ENCODE peak calls at places on chromosomes 5 and 9, in four cellular contexts. One of them, this sample, is unnamed.

GRCh38 chr5:125059255-125060050 is 313.0 kb upstream of the ZNF608 start:
- DNase-seq in CD4-positive, alpha-beta T cell: no peak
- DNase-seq in A549: no peak
- DNase-seq in tibial nerve: no peak
- DNase-seq in this sample: no peak

GRCh38 chr9:128065907-128066712 is 1.0 kb downstream of the NAIF1 start:
- DNase-seq in A549: no peak
- DNase-seq in CD4-positive, alpha-beta T cell: no peak
- DNase-seq in tibial nerve: no peak
- DNase-seq in this sample: no peak

GRCh38 chr9:100411472-100412270 is 15.3 kb upstream of the MSANTD3 start:
- DNase-seq in A549: peak
- DNase-seq in tibial nerve: peak
- DNase-seq in CD4-positive, alpha-beta T cell: peak
- DNase-seq in this sample: peak

GRCh38 chr5:176906796-176907195 is 7.7 kb upstream of the HK3 start:
- DNase-seq in tibial nerve: no peak
- DNase-seq in CD4-positive, alpha-beta T cell: no peak
- DNase-seq in A549: no peak
- DNase-seq in this sample: no peak

GRCh38 chr9:95459867-95460626 is 56.7 kb downstream of the PTCH1 start:
- DNase-seq in CD4-positive, alpha-beta T cell: no peak
- DNase-seq in tibial nerve: no peak
- DNase-seq in A549: no peak
- DNase-seq in this sample: no peak

GRCh38 chr5:130316971-130317421 is 412.7 kb downstream of the CHSY3 start:
- DNase-seq in tibial nerve: no peak
- DNase-seq in CD4-positive, alpha-beta T cell: no peak
- DNase-seq in A549: no peak
- DNase-seq in this sample: no peak

GRCh38 chr5:9519537-9519936 is 26.3 kb downstream of the SEMA5A start:
- DNase-seq in tibial nerve: peak
- DNase-seq in CD4-positive, alpha-beta T cell: no peak
- DNase-seq in A549: no peak
- DNase-seq in this sample: no peak

GRCh38 chr9:71975833-71976232 is 64.4 kb downstream of the C9orf85 start:
- DNase-seq in CD4-positive, alpha-beta T cell: no peak
- DNase-seq in A549: no peak
- DNase-seq in tibial nerve: no peak
- DNase-seq in this sample: no peak

GRCh38 chr5:144941004-144941403 is 770.3 kb downstream of the KCTD16 start:
- DNase-seq in CD4-positive, alpha-beta T cell: no peak
- DNase-seq in A549: no peak
- DNase-seq in tibial nerve: no peak
- DNase-seq in this sample: no peak

GRCh38 chr9:113578877-113579269 is 115.3 kb downstream of the RGS3 start:
- DNase-seq in A549: peak
- DNase-seq in tibial nerve: no peak
- DNase-seq in CD4-positive, alpha-beta T cell: peak
- DNase-seq in this sample: peak

GRCh38 chr5:158880514-158881001 is 219.2 kb downstream of the EBF1 start:
- DNase-seq in A549: no peak
- DNase-seq in tibial nerve: no peak
- DNase-seq in CD4-positive, alpha-beta T cell: no peak
- DNase-seq in this sample: no peak

GRCh38 chr5:34919077-34919476 is 3.6 kb downstream of the BRIX1 start:
- DNase-seq in A549: no peak
- DNase-seq in CD4-positive, alpha-beta T cell: no peak
- DNase-seq in tibial nerve: no peak
- DNase-seq in this sample: no peak

GRCh38 chr9:33166263-33167083 is 663 bp downstream of the B4GALT1 start:
- DNase-seq in CD4-positive, alpha-beta T cell: no peak
- DNase-seq in tibial nerve: peak
- DNase-seq in A549: peak
- DNase-seq in this sample: no peak

GRCh38 chr9:87259543-87259942 is 238.1 kb upstream of the DAPK1 start:
- DNase-seq in A549: no peak
- DNase-seq in tibial nerve: peak
- DNase-seq in CD4-positive, alpha-beta T cell: no peak
- DNase-seq in this sample: no peak

GRCh38 chr5:83145241-83145640 is 67.9 kb downstream of the XRCC4 start:
- DNase-seq in A549: no peak
- DNase-seq in CD4-positive, alpha-beta T cell: no peak
- DNase-seq in tibial nerve: no peak
- DNase-seq in this sample: no peak

GRCh38 chr5:42596817-42597216 is 159.8 kb upstream of the CCDC152 start:
- DNase-seq in CD4-positive, alpha-beta T cell: no peak
- DNase-seq in tibial nerve: no peak
- DNase-seq in A549: no peak
- DNase-seq in this sample: no peak

GRCh38 chr5:66824476-66824875 is 228.3 kb downstream of the MAST4 start:
- DNase-seq in A549: no peak
- DNase-seq in CD4-positive, alpha-beta T cell: no peak
- DNase-seq in tibial nerve: no peak
- DNase-seq in this sample: no peak

GRCh38 chr9:126379661-126380365 is 53.2 kb downstream of the MVB12B start:
- DNase-seq in tibial nerve: no peak
- DNase-seq in A549: no peak
- DNase-seq in CD4-positive, alpha-beta T cell: no peak
- DNase-seq in this sample: no peak

GRCh38 chr5:98248949-98249348 is 524.5 kb upstream of the RGMB start:
- DNase-seq in CD4-positive, alpha-beta T cell: no peak
- DNase-seq in tibial nerve: no peak
- DNase-seq in A549: no peak
- DNase-seq in this sample: no peak

GRCh38 chr5:10825897-10826644 is 65.0 kb upstream of the DAP start:
- DNase-seq in tibial nerve: no peak
- DNase-seq in A549: no peak
- DNase-seq in CD4-positive, alpha-beta T cell: no peak
- DNase-seq in this sample: no peak

GRCh38 chr5:2776338-2777302 is 25.1 kb upstream of the IRX2 start:
- DNase-seq in CD4-positive, alpha-beta T cell: no peak
- DNase-seq in tibial nerve: no peak
- DNase-seq in A549: no peak
- DNase-seq in this sample: no peak

GRCh38 chr5:107672212-107673105 is 1.7 kb upstream of the EFNA5 start:
- DNase-seq in tibial nerve: peak
- DNase-seq in CD4-positive, alpha-beta T cell: no peak
- DNase-seq in A549: peak
- DNase-seq in this sample: no peak

GRCh38 chr5:38039091-38039490 is 199.2 kb upstream of the GDNF start:
- DNase-seq in tibial nerve: no peak
- DNase-seq in A549: no peak
- DNase-seq in CD4-positive, alpha-beta T cell: no peak
- DNase-seq in this sample: no peak

GRCh38 chr5:143145388-143145787 is 258.1 kb downstream of the NR3C1 start:
- DNase-seq in tibial nerve: no peak
- DNase-seq in A549: no peak
- DNase-seq in CD4-positive, alpha-beta T cell: no peak
- DNase-seq in this sample: no peak

GRCh38 chr9:93886911-93887310 is 68.2 kb downstream of the BARX1 start:
- DNase-seq in tibial nerve: no peak
- DNase-seq in CD4-positive, alpha-beta T cell: no peak
- DNase-seq in A549: no peak
- DNase-seq in this sample: peak

GRCh38 chr9:136105398-136106135 is 10.5 kb upstream of the NACC2 start:
- DNase-seq in CD4-positive, alpha-beta T cell: no peak
- DNase-seq in tibial nerve: no peak
- DNase-seq in A549: no peak
- DNase-seq in this sample: no peak

GRCh38 chr5:149485655-149486615 is 65.3 kb downstream of the CSNK1A1 start:
- DNase-seq in CD4-positive, alpha-beta T cell: no peak
- DNase-seq in tibial nerve: peak
- DNase-seq in A549: peak
- DNase-seq in this sample: no peak

DNA sequence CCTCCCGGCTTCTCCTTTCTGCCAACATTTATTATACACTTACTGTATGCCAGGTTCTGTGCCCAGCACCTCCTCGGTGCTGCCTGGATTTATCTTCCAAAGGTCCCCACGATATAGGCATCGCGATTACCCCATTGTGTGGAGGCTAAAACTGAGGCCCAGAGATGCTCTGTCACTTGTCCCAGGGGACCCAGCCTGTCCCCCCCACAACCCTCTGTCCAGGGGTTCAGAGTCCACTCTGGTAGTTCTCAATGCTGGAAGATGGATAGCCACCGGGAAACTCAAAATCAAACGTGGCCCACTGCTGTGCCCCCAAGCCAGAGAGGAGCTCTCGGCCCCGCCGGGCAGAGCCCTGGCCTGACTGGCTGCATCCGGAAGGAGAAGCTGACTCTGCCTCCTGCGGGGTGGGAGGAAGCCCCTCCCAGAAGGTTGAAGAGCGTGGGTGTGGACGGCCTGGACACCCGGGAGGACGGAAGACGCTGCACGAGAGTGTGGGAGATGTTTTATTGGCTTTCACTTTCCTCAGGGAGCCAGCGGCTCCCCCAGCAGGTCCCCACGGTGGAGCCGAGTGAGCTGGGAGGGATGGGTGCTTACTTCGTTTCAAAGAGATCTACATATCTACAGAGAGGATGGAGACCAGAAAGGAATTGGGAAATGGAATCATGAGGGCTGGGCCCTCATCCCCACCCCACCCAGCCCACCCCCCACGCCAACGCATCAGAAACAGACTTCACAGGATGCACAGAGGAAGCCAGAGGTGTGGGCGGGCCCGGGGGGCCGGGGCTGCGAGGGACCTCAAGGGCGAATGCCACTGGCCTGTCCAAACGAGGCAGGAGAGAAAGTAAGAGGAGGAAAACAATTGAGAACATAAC is 32.4 kb downstream of the FAM163B start:
- DNase-seq in A549: no peak
- DNase-seq in CD4-positive, alpha-beta T cell: no peak
- DNase-seq in tibial nerve: no peak
- DNase-seq in this sample: no peak
- TF ChIP-seq CTCF in A549: no peak
- TF ChIP-seq CTCF in CD4-positive, alpha-beta T cell: no peak
- TF ChIP-seq CTCF in tibial nerve: no peak
- TF ChIP-seq CTCF in this sample: no peak

GRCh38 chr9:16032799-16033198 is 480.0 kb downstream of the CCDC171 start:
- DNase-seq in tibial nerve: no peak
- DNase-seq in CD4-positive, alpha-beta T cell: no peak
- DNase-seq in A549: no peak
- DNase-seq in this sample: no peak
- TF ChIP-seq CTCF in tibial nerve: no peak
- TF ChIP-seq CTCF in CD4-positive, alpha-beta T cell: no peak
- TF ChIP-seq CTCF in A549: peak
- TF ChIP-seq CTCF in this sample: no peak

GRCh38 chr9:84397151-84397728 is 56.7 kb upstream of the SLC28A3 start:
- DNase-seq in A549: peak
- DNase-seq in CD4-positive, alpha-beta T cell: peak
- DNase-seq in tibial nerve: peak
- DNase-seq in this sample: no peak
- TF ChIP-seq CTCF in A549: peak
- TF ChIP-seq CTCF in CD4-positive, alpha-beta T cell: peak
- TF ChIP-seq CTCF in tibial nerve: peak
- TF ChIP-seq CTCF in this sample: peak

DNA sequence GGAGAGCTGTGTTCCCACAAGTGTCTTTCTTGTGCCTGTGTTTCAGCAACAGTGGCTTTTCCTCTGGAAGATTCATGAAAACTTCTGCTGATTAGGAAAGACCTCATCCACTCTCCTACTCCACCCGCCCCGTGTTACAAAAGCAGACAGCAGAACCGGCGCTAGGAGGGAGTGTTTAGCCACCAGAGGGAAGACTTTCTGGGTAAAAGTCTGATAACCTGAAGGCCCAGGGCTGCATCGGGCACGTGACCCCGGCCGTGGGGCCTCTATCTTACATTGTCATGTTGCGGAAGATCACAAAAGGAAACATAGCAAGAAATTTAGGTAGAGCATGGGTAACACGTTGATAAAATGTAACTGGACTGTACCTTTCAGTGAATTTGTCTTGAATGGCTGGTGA is 32.0 kb upstream of the DMRT2 start:
- DNase-seq in CD4-positive, alpha-beta T cell: no peak
- DNase-seq in tibial nerve: peak
- DNase-seq in A549: no peak
- DNase-seq in this sample: no peak
- TF ChIP-seq CTCF in CD4-positive, alpha-beta T cell: no peak
- TF ChIP-seq CTCF in tibial nerve: peak
- TF ChIP-seq CTCF in A549: peak
- TF ChIP-seq CTCF in this sample: no peak

DNA sequence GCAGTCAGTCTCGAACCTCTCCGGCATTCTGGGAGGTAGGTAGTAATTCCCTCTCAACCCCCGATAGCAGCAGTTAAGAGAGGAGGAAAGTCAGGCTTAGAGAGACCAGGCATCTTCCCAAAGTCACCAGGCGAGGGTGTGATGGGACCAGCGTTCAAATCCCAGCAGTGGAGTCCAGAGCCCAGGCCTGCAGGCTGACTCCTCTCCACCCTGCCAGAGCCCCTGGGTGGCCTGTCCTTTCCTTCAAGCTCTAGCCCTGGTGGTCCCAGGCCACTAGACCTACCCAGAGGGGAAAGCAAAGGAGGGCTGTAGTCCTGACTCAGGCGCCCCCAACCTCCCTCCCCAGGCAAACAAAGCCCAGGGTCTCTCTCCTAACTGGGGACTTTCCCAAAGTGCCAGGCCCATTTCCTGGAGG is 4.2 kb upstream of the NR5A1 start:
- DNase-seq in tibial nerve: no peak
- DNase-seq in CD4-positive, alpha-beta T cell: no peak
- DNase-seq in A549: no peak
- DNase-seq in this sample: no peak
- TF ChIP-seq CTCF in tibial nerve: no peak
- TF ChIP-seq CTCF in CD4-positive, alpha-beta T cell: no peak
- TF ChIP-seq CTCF in A549: no peak
- TF ChIP-seq CTCF in this sample: no peak

GRCh38 chr9:5321058-5321457 is 16.5 kb upstream of the RLN2 start:
- DNase-seq in tibial nerve: no peak
- DNase-seq in CD4-positive, alpha-beta T cell: no peak
- DNase-seq in A549: no peak
- DNase-seq in this sample: no peak
- TF ChIP-seq CTCF in tibial nerve: no peak
- TF ChIP-seq CTCF in CD4-positive, alpha-beta T cell: no peak
- TF ChIP-seq CTCF in A549: no peak
- TF ChIP-seq CTCF in this sample: no peak

GRCh38 chr9:109769250-109769649 is 10.7 kb upstream of the PALM2AKAP2 start:
- DNase-seq in tibial nerve: no peak
- DNase-seq in CD4-positive, alpha-beta T cell: no peak
- DNase-seq in A549: no peak
- DNase-seq in this sample: no peak
- TF ChIP-seq CTCF in tibial nerve: no peak
- TF ChIP-seq CTCF in CD4-positive, alpha-beta T cell: no peak
- TF ChIP-seq CTCF in A549: no peak
- TF ChIP-seq CTCF in this sample: no peak

This sample was measured in CD14-positive monocyte.